ENCODE peak calls at places on chromosomes 4 and X, in nine cellular contexts. B, E, Y, M, L, D, N, H and K are unnamed samples. For H3K4me1, the result is how much of the 10 kb centered on the place peaks cover.

GRCh38 chr4:185515248-185515647 is 20.1 kb downstream of the PDLIM3 start:
- DNase-seq in H (no peak), D (no peak), Y (no peak), B (no peak), E (no peak), N (no peak), L (no peak), M (no peak), K (no peak)

GRCh38 chr4:183201331-183201730 is 102.3 kb downstream of the WWC2 start:
- DNase-seq in B (peak), E (no peak), N (no peak), L (peak), Y (no peak), D (no peak), M (peak), H (no peak), K (no peak)

GRCh38 chr4:113620032-113620431 is 141.5 kb downstream of the CAMK2D start:
- DNase-seq in D (no peak), N (no peak), H (no peak), M (no peak), B (no peak), Y (no peak), L (no peak), E (no peak), K (no peak)

GRCh38 chr4:39996811-39997210 is 19.1 kb upstream of the PDS5A start:
- DNase-seq in L (no peak), D (no peak), M (no peak), N (no peak), E (no peak), B (no peak), H (no peak), Y (no peak), K (no peak)

GRCh38 chr4:7120341-7120740 is 52.5 kb upstream of the GRPEL1 start:
- DNase-seq in H (no peak), L (no peak), Y (no peak), M (peak), E (no peak), N (no peak), B (no peak), D (no peak), K (peak)

GRCh38 chrX:56366901-56367300 is 134.7 kb downstream of the KLF8 start:
- DNase-seq in M (no peak), Y (no peak), B (no peak), L (no peak), N (no peak), D (no peak), E (no peak), H (no peak), K (no peak)

GRCh38 chr4:110245567-110245966 is 47.2 kb upstream of the ELOVL6 start:
- DNase-seq in E (no peak), L (peak), B (peak), N (no peak), D (no peak), H (no peak), Y (no peak), M (peak), K (no peak)

GRCh38 chr4:81617569-81617968 is 145.9 kb upstream of the RASGEF1B start:
- DNase-seq in D (no peak), M (no peak), L (no peak), Y (no peak), N (no peak), E (no peak), H (no peak), B (no peak), K (no peak)

GRCh38 chrX:26871967-26872366 is 591.2 kb downstream of the PPP4R3C start:
- DNase-seq in N (no peak), E (no peak), D (no peak), Y (no peak), H (no peak), B (no peak), L (no peak), M (no peak), K (no peak)

GRCh38 chr4:99207911-99208718 is 10.9 kb downstream of the ADH6 start:
- DNase-seq in B (peak), E (no peak), H (no peak), N (no peak), L (peak), M (peak), Y (no peak), D (no peak), K (no peak)

GRCh38 chrX:45806410-45807121 is 605.9 kb upstream of the DIPK2B start:
- DNase-seq in E (peak), N (no peak), B (peak), H (no peak), D (no peak), Y (peak), M (peak), L (peak), K (no peak)

GRCh38 chr4:54400188-54400587 is 171.1 kb downstream of the PDGFRA start:
- DNase-seq in H (no peak), D (no peak), B (peak), Y (no peak), E (no peak), L (no peak), M (no peak), N (no peak), K (no peak)

GRCh38 chr4:15920723-15921591 is 17.6 kb downstream of the FGFBP1 start:
- DNase-seq in H (peak), M (peak), N (no peak), B (peak), L (peak), E (no peak), Y (no peak), D (no peak), K (peak)

GRCh38 chr4:185548587-185548986 is 13.3 kb upstream of the PDLIM3 start:
- DNase-seq in B (no peak), H (no peak), D (no peak), N (no peak), E (no peak), L (no peak), Y (no peak), M (no peak), K (no peak)

GRCh38 chrX:57905141-57905540 is 5.1 kb downstream of the ZXDA start:
- DNase-seq in E (no peak), H (no peak), M (peak), L (no peak), D (no peak), N (no peak), B (no peak), Y (no peak), K (no peak)

GRCh38 chrX:120999413-120999812 is 13.9 kb upstream of the CT47A1 start:
- DNase-seq in Y (no peak), N (no peak), H (no peak), E (no peak), M (no peak), L (no peak), B (no peak), D (no peak), K (no peak)

GRCh38 chrX:53280703-53281320 is 572 bp downstream of the IQSEC2 start:
- DNase-seq in M (peak), D (no peak), E (no peak), B (peak), Y (no peak), H (peak), L (peak), N (no peak), K (no peak)

GRCh38 chrX:107773206-107773605 is 2.4 kb downstream of the TSC22D3 start:
- DNase-seq in E (no peak), Y (no peak), H (no peak), M (no peak), N (no peak), B (no peak), L (no peak), D (no peak), K (peak)

GRCh38 chr4:106898621-106899230 is 137.4 kb downstream of the DKK2 start:
- DNase-seq in H (no peak), M (peak), N (no peak), E (no peak), L (peak), B (peak), Y (no peak), D (peak), K (peak)

GRCh38 chr4:139593091-139593564 is 37.1 kb upstream of the SETD7 start:
- DNase-seq in B (peak), M (peak), E (no peak), L (peak), Y (no peak), H (no peak), D (no peak), N (no peak), K (peak)

GRCh38 chrX:69236641-69237040 is 71.4 kb upstream of the PJA1 start:
- DNase-seq in M (no peak), Y (no peak), L (no peak), N (no peak), H (no peak), E (no peak), B (no peak), D (no peak), K (no peak)

GRCh38 chrX:40169193-40170086 is 71.7 kb upstream of the BCOR start:
- DNase-seq in H (peak), M (no peak), N (peak), B (peak), Y (peak), L (peak), D (no peak), E (peak), K (peak)

GRCh38 chr4:105154576-105154975 is 7.9 kb downstream of the TET2 start:
- DNase-seq in H (no peak), Y (no peak), D (no peak), L (no peak), B (no peak), M (no peak), N (no peak), E (no peak), K (no peak)

GRCh38 chrX:68754406-68754805 is 74.4 kb upstream of the EFNB1 start:
- DNase-seq in M (no peak), B (no peak), Y (no peak), E (no peak), D (no peak), L (no peak), H (no peak), N (peak), K (no peak)

GRCh38 chrX:86002076-86002896 is 45.1 kb downstream of the CHM start:
- DNase-seq in B (no peak), L (peak), E (no peak), H (no peak), D (peak), Y (peak), M (no peak), N (peak), K (no peak)

GRCh38 chr4:126957555-126958440 is 675.0 kb upstream of the INTU start:
- DNase-seq in N (no peak), B (peak), H (no peak), D (no peak), Y (no peak), M (peak), E (no peak), L (no peak), K (no peak)

GRCh38 chrX:9907645-9908387 is 59.3 kb upstream of the CLDN34 start:
- DNase-seq in E (no peak), N (no peak), Y (no peak), H (no peak), D (no peak), L (peak), B (peak), M (peak), K (no peak)

GRCh38 chrX:133401539-133401938 is 13.8 kb downstream of the GPC4 start:
- DNase-seq in N (no peak), D (no peak), B (peak), M (peak), H (no peak), Y (no peak), L (peak), E (no peak), K (no peak)

GRCh38 chr4:147707892-147708672 is 23.8 kb upstream of the ARHGAP10 start:
- DNase-seq in D (no peak), L (no peak), B (peak), H (no peak), M (peak), E (peak), Y (no peak), N (no peak), K (peak)

GRCh38 chr4:107902715-107903114 is 28.6 kb upstream of the CYP2U1 start:
- DNase-seq in M (no peak), E (no peak), L (no peak), B (no peak), N (no peak), Y (no peak), H (no peak), D (no peak), K (no peak)

GRCh38 chrX:6175914-6176313 is 52.8 kb downstream of the NLGN4X start:
- DNase-seq in M (no peak), D (no peak), Y (no peak), E (no peak), N (no peak), L (no peak), H (no peak), B (no peak), K (no peak)

GRCh38 chrX:6169407-6169806 is 59.3 kb downstream of the NLGN4X start:
- DNase-seq in M (no peak), N (no peak), H (no peak), Y (no peak), D (no peak), B (no peak), L (no peak), E (no peak), K (no peak)

GRCh38 chrX:6170424-6170823 is 58.2 kb downstream of the NLGN4X start:
- DNase-seq in H (no peak), Y (no peak), E (no peak), N (no peak), L (no peak), B (no peak), D (no peak), M (no peak), K (no peak)
- H3K4me1 ChIP-seq in H (under half), Y (under half), E (under half), N (under half), L (under half), B (under half), D (under half), M (under half), K (under half)

DNA sequence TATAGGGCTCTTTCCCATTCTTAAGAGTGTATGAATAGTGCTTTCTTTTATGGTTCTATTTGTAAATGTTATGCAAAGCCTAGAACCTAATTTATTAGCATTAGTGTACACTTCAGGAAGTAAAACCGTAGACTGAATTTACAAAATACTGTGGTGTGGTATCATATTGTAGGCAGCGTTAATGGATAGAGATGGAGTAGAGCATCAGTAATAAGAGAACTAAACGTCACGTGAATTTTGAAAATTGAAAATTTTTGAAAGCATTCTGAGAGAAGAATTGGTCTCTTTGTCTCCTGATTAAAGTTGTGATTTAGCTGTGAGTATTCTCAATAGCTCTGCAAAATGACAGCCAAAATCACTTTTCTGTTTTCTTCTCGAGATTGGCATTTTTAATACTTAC is 2.9 kb downstream of the STIM2 start:
- DNase-seq in Y (no peak), L (no peak), E (no peak), B (no peak), D (no peak), H (no peak), M (no peak), N (no peak), K (no peak)
- H3K4me1 ChIP-seq in Y (half or more), L (under half), E (half or more), B (under half), D (under half), H (under half), M (under half), N (half or more), K (under half)

GRCh38 chr4:83219344-83219990 is 65.1 kb downstream of the COQ2 start:
- DNase-seq in D (no peak), E (peak), B (no peak), M (peak), H (no peak), Y (peak), L (peak), N (peak), K (no peak)
- H3K4me1 ChIP-seq in D (under half), E (half or more), B (under half), M (under half), H (under half), Y (half or more), L (under half), N (half or more), K (under half)

DNA sequence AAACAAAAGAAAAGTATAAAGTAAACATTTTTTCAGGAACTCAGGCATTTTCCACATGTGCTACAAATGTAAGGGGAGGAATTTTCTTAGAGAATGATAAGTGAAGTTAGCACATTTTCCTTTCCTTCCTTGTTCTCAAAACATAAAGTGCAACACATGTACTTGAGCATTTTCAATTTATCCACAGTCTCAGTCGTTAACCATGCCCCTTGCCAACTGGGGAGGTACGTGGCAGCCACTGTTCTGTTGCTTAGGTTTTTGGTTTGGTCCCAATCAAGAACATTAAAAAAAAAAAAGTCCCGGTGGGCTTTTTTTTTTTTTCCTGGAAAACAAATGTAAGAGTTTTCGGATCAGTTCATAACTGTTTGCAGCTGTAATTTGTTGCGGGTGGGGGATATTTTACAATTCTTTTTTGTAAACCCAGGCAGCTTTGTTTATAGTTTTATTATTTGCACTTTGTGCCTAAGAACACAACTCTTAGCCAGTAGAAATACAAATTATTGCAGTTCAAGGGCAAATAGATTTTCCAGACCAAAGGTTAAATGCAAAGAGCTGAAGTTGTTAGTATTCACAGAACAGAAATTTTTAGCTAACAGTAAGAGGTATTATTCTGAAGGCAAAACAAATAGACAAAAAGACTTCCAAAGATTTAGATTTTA is 112.1 kb upstream of the NAP1L5 start:
- DNase-seq in E (no peak), Y (no peak), B (peak), L (no peak), N (no peak), D (no peak), H (no peak), M (peak), K (no peak)
- H3K4me1 ChIP-seq in E (under half), Y (under half), B (under half), L (under half), N (under half), D (under half), H (under half), M (under half), K (under half)

GRCh38 chr4:153512952-153513500 is 46.9 kb downstream of the TMEM131L start:
- DNase-seq in E (no peak), B (no peak), L (peak), Y (no peak), D (no peak), M (peak), N (no peak), H (no peak), K (no peak)
- H3K4me1 ChIP-seq in E (under half), B (under half), L (under half), Y (under half), D (under half), M (under half), N (half or more), H (under half), K (under half)

GRCh38 chrX:129792586-129793291 is 13.0 kb downstream of the SASH3 start:
- DNase-seq in M (no peak), Y (no peak), E (no peak), D (no peak), H (no peak), N (peak), L (no peak), B (no peak), K (no peak)
- H3K4me1 ChIP-seq in M (under half), Y (under half), E (under half), D (under half), H (under half), N (under half), L (under half), B (under half), K (under half)

DNA sequence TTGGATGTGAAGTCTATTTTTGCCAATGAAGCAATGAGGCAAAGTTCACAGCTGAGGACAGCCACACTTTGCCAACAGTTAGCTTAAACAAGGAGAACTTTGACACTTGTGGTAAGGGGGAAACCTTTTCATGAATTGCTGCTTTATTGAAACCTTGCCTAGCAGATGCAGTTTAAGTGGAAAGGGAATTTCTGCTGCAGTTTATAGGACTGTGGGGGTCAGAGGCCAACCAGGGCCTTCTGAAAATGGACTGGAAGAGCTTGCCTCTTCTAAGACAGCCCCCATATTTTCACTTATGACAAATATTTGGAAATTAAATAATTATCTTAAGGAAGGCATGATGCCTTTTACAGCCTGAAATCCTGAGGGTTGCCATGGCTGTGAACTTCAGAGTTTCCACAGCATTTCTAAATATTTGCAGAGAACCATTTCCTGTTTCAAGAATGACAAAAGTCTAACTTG is 550.3 kb downstream of the RAB28 start:
- DNase-seq in L (no peak), M (no peak), Y (no peak), H (no peak), B (no peak), D (no peak), N (no peak), E (no peak), K (no peak)
- H3K4me1 ChIP-seq in L (under half), M (under half), Y (under half), H (under half), B (under half), D (under half), N (under half), E (under half), K (under half)

GRCh38 chr4:94412019-94413017 is 39.4 kb upstream of the PDLIM5 start:
- DNase-seq in D (no peak), E (no peak), B (peak), M (peak), H (no peak), N (no peak), L (peak), Y (no peak), K (no peak)
- H3K4me1 ChIP-seq in D (under half), E (under half), B (half or more), M (half or more), H (under half), N (under half), L (under half), Y (under half), K (under half)